ENCODE peak calls at places on chromosomes 4 and X, in ten cellular contexts. One of them, this sample, is unnamed.

GRCh38 chrX:132758778-132759177 is 199.7 kb downstream of the HS6ST2 start:
- DNase-seq in astrocyte of the spinal cord: no peak
- DNase-seq in GM20000: no peak
- DNase-seq in NB4: no peak
- DNase-seq in lower lobe of right lung: no peak
- DNase-seq in cardiac muscle cell: peak
- DNase-seq in hepatocyte: no peak
- DNase-seq in OCI-LY7: no peak
- DNase-seq in ovary: no peak
- DNase-seq in HFF-Myc: no peak
- DNase-seq in this sample: no peak

GRCh38 chrX:46340696-46341095 is 204.5 kb downstream of the ZNF674 start:
- DNase-seq in lower lobe of right lung: no peak
- DNase-seq in HFF-Myc: no peak
- DNase-seq in astrocyte of the spinal cord: no peak
- DNase-seq in ovary: no peak
- DNase-seq in hepatocyte: no peak
- DNase-seq in NB4: no peak
- DNase-seq in GM20000: no peak
- DNase-seq in OCI-LY7: no peak
- DNase-seq in cardiac muscle cell: no peak
- DNase-seq in this sample: no peak

GRCh38 chr4:126247409-126247808 is 932.7 kb downstream of the FAT4 start:
- DNase-seq in HFF-Myc: no peak
- DNase-seq in OCI-LY7: no peak
- DNase-seq in ovary: no peak
- DNase-seq in astrocyte of the spinal cord: no peak
- DNase-seq in hepatocyte: no peak
- DNase-seq in GM20000: no peak
- DNase-seq in NB4: no peak
- DNase-seq in lower lobe of right lung: no peak
- DNase-seq in cardiac muscle cell: no peak
- DNase-seq in this sample: no peak

GRCh38 chr4:182920676-182921075 is 3.5 kb upstream of the DCTD start:
- DNase-seq in NB4: no peak
- DNase-seq in astrocyte of the spinal cord: no peak
- DNase-seq in ovary: no peak
- DNase-seq in OCI-LY7: no peak
- DNase-seq in cardiac muscle cell: no peak
- DNase-seq in GM20000: no peak
- DNase-seq in HFF-Myc: no peak
- DNase-seq in hepatocyte: no peak
- DNase-seq in lower lobe of right lung: no peak
- DNase-seq in this sample: no peak

GRCh38 chr4:30802622-30803323 is 82.6 kb downstream of the PCDH7 start:
- DNase-seq in astrocyte of the spinal cord: peak
- DNase-seq in cardiac muscle cell: no peak
- DNase-seq in ovary: no peak
- DNase-seq in NB4: no peak
- DNase-seq in HFF-Myc: no peak
- DNase-seq in OCI-LY7: no peak
- DNase-seq in lower lobe of right lung: no peak
- DNase-seq in hepatocyte: no peak
- DNase-seq in GM20000: no peak
- DNase-seq in this sample: peak

GRCh38 chr4:169619518-169619957 is 840 bp upstream of the CLCN3 start:
- DNase-seq in cardiac muscle cell: peak
- DNase-seq in hepatocyte: peak
- DNase-seq in lower lobe of right lung: no peak
- DNase-seq in NB4: peak
- DNase-seq in HFF-Myc: no peak
- DNase-seq in OCI-LY7: peak
- DNase-seq in ovary: no peak
- DNase-seq in astrocyte of the spinal cord: peak
- DNase-seq in GM20000: peak
- DNase-seq in this sample: peak

GRCh38 chr4:156336516-156336915 is 382.9 kb upstream of the CTSO start:
- DNase-seq in ovary: no peak
- DNase-seq in lower lobe of right lung: no peak
- DNase-seq in cardiac muscle cell: no peak
- DNase-seq in astrocyte of the spinal cord: no peak
- DNase-seq in GM20000: no peak
- DNase-seq in hepatocyte: no peak
- DNase-seq in HFF-Myc: no peak
- DNase-seq in NB4: no peak
- DNase-seq in OCI-LY7: no peak
- DNase-seq in this sample: no peak

GRCh38 chr4:3196670-3197359 is 52.1 kb upstream of the MSANTD1 start:
- DNase-seq in HFF-Myc: no peak
- DNase-seq in GM20000: no peak
- DNase-seq in cardiac muscle cell: no peak
- DNase-seq in hepatocyte: no peak
- DNase-seq in OCI-LY7: no peak
- DNase-seq in astrocyte of the spinal cord: no peak
- DNase-seq in NB4: no peak
- DNase-seq in ovary: no peak
- DNase-seq in lower lobe of right lung: no peak
- DNase-seq in this sample: no peak

GRCh38 chr4:37243061-37243460 is 1.5 kb upstream of the NWD2 start:
- DNase-seq in OCI-LY7: no peak
- DNase-seq in cardiac muscle cell: no peak
- DNase-seq in ovary: no peak
- DNase-seq in astrocyte of the spinal cord: no peak
- DNase-seq in HFF-Myc: no peak
- DNase-seq in lower lobe of right lung: no peak
- DNase-seq in hepatocyte: peak
- DNase-seq in GM20000: peak
- DNase-seq in NB4: peak
- DNase-seq in this sample: no peak

DNA sequence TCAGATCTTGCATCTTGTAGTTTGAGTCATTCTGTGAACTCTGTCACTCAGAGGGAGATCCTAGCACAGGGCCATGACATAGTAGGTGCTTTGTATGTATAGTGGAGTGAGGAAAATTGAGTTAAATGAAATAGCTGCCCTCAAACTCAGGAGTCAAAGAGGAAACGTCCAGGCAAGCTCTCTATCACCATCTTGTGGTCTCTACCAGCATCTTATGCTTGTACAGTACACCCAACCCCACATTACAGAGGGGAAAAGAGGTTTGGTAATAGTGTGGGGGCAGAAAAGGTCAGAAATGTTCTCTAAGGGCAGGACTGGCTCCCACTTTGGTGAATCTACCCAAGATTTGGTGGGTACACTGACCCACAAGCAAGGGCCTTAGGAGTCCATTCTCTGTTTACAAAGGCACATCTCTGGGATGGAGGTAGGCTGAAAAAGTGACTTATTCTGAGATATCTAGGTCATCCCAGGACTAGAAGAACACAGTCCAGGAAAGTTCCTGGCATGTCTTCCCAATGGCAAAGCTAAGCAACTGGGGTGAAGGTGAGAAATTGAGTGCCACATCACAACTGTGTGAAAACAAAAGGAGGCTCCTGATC is 131.8 kb downstream of the OR13H1 start:
- DNase-seq in GM20000: peak
- DNase-seq in NB4: peak
- DNase-seq in OCI-LY7: peak
- DNase-seq in astrocyte of the spinal cord: peak
- DNase-seq in HFF-Myc: no peak
- DNase-seq in hepatocyte: peak
- DNase-seq in lower lobe of right lung: no peak
- DNase-seq in ovary: no peak
- DNase-seq in cardiac muscle cell: peak
- DNase-seq in this sample: peak
- TF ChIP-seq CTCF in GM20000: peak
- TF ChIP-seq CTCF in NB4: peak
- TF ChIP-seq CTCF in OCI-LY7: peak
- TF ChIP-seq CTCF in astrocyte of the spinal cord: peak
- TF ChIP-seq CTCF in HFF-Myc: no peak
- TF ChIP-seq CTCF in hepatocyte: peak
- TF ChIP-seq CTCF in lower lobe of right lung: no peak
- TF ChIP-seq CTCF in ovary: no peak
- TF ChIP-seq CTCF in cardiac muscle cell: peak
- TF ChIP-seq CTCF in this sample: peak

GRCh38 chrX:74230094-74230493 is 73.9 kb upstream of the ZCCHC13 start:
- DNase-seq in HFF-Myc: no peak
- DNase-seq in NB4: no peak
- DNase-seq in astrocyte of the spinal cord: no peak
- DNase-seq in GM20000: no peak
- DNase-seq in lower lobe of right lung: no peak
- DNase-seq in hepatocyte: no peak
- DNase-seq in OCI-LY7: no peak
- DNase-seq in cardiac muscle cell: no peak
- DNase-seq in ovary: no peak
- DNase-seq in this sample: no peak

GRCh38 chrX:74231625-74232024 is 72.4 kb upstream of the ZCCHC13 start:
- DNase-seq in cardiac muscle cell: no peak
- DNase-seq in hepatocyte: no peak
- DNase-seq in OCI-LY7: no peak
- DNase-seq in NB4: no peak
- DNase-seq in HFF-Myc: no peak
- DNase-seq in lower lobe of right lung: no peak
- DNase-seq in GM20000: no peak
- DNase-seq in astrocyte of the spinal cord: no peak
- DNase-seq in ovary: no peak
- DNase-seq in this sample: no peak

GRCh38 chrX:74232859-74233258 is 71.1 kb upstream of the ZCCHC13 start:
- DNase-seq in ovary: no peak
- DNase-seq in cardiac muscle cell: no peak
- DNase-seq in hepatocyte: no peak
- DNase-seq in OCI-LY7: no peak
- DNase-seq in HFF-Myc: no peak
- DNase-seq in astrocyte of the spinal cord: peak
- DNase-seq in NB4: no peak
- DNase-seq in GM20000: no peak
- DNase-seq in lower lobe of right lung: no peak
- DNase-seq in this sample: peak

GRCh38 chrX:74238771-74239170 is 65.2 kb upstream of the ZCCHC13 start:
- DNase-seq in hepatocyte: no peak
- DNase-seq in lower lobe of right lung: no peak
- DNase-seq in HFF-Myc: no peak
- DNase-seq in astrocyte of the spinal cord: no peak
- DNase-seq in ovary: no peak
- DNase-seq in cardiac muscle cell: no peak
- DNase-seq in OCI-LY7: no peak
- DNase-seq in NB4: no peak
- DNase-seq in GM20000: no peak
- DNase-seq in this sample: no peak

GRCh38 chrX:74234829-74235228 is 69.2 kb upstream of the ZCCHC13 start:
- DNase-seq in GM20000: no peak
- DNase-seq in ovary: no peak
- DNase-seq in lower lobe of right lung: no peak
- DNase-seq in hepatocyte: no peak
- DNase-seq in HFF-Myc: no peak
- DNase-seq in cardiac muscle cell: no peak
- DNase-seq in astrocyte of the spinal cord: no peak
- DNase-seq in NB4: peak
- DNase-seq in OCI-LY7: no peak
- DNase-seq in this sample: no peak
- TF ChIP-seq CTCF in GM20000: no peak
- TF ChIP-seq CTCF in ovary: no peak
- TF ChIP-seq CTCF in lower lobe of right lung: no peak
- TF ChIP-seq CTCF in hepatocyte: no peak
- TF ChIP-seq CTCF in HFF-Myc: no peak
- TF ChIP-seq CTCF in cardiac muscle cell: no peak
- TF ChIP-seq CTCF in astrocyte of the spinal cord: no peak
- TF ChIP-seq CTCF in NB4: no peak
- TF ChIP-seq CTCF in OCI-LY7: no peak
- TF ChIP-seq CTCF in this sample: no peak

GRCh38 chr4:15161439-15161838 is 159.2 kb downstream of the CPEB2 start:
- DNase-seq in hepatocyte: no peak
- DNase-seq in OCI-LY7: no peak
- DNase-seq in HFF-Myc: no peak
- DNase-seq in GM20000: no peak
- DNase-seq in lower lobe of right lung: no peak
- DNase-seq in astrocyte of the spinal cord: peak
- DNase-seq in NB4: no peak
- DNase-seq in ovary: no peak
- DNase-seq in cardiac muscle cell: no peak
- DNase-seq in this sample: peak

GRCh38 chr4:15162046-15162445 is 159.8 kb downstream of the CPEB2 start:
- DNase-seq in astrocyte of the spinal cord: no peak
- DNase-seq in cardiac muscle cell: no peak
- DNase-seq in lower lobe of right lung: no peak
- DNase-seq in HFF-Myc: no peak
- DNase-seq in OCI-LY7: no peak
- DNase-seq in ovary: no peak
- DNase-seq in NB4: no peak
- DNase-seq in GM20000: no peak
- DNase-seq in hepatocyte: no peak
- DNase-seq in this sample: no peak

GRCh38 chr4:15163284-15163645 is 161.0 kb downstream of the CPEB2 start:
- DNase-seq in OCI-LY7: no peak
- DNase-seq in GM20000: no peak
- DNase-seq in hepatocyte: no peak
- DNase-seq in cardiac muscle cell: no peak
- DNase-seq in astrocyte of the spinal cord: no peak
- DNase-seq in lower lobe of right lung: no peak
- DNase-seq in ovary: no peak
- DNase-seq in NB4: no peak
- DNase-seq in HFF-Myc: no peak
- DNase-seq in this sample: no peak

GRCh38 chr4:15164571-15164970 is 162.3 kb downstream of the CPEB2 start:
- DNase-seq in lower lobe of right lung: no peak
- DNase-seq in GM20000: no peak
- DNase-seq in cardiac muscle cell: no peak
- DNase-seq in astrocyte of the spinal cord: no peak
- DNase-seq in HFF-Myc: no peak
- DNase-seq in NB4: no peak
- DNase-seq in OCI-LY7: no peak
- DNase-seq in ovary: no peak
- DNase-seq in hepatocyte: no peak
- DNase-seq in this sample: no peak

GRCh38 chr4:15162465-15163283 is 160.4 kb downstream of the CPEB2 start:
- DNase-seq in ovary: no peak
- DNase-seq in hepatocyte: peak
- DNase-seq in GM20000: peak
- DNase-seq in HFF-Myc: no peak
- DNase-seq in OCI-LY7: peak
- DNase-seq in NB4: peak
- DNase-seq in lower lobe of right lung: no peak
- DNase-seq in astrocyte of the spinal cord: peak
- DNase-seq in cardiac muscle cell: peak
- DNase-seq in this sample: peak
- TF ChIP-seq CTCF in ovary: no peak
- TF ChIP-seq CTCF in hepatocyte: peak
- TF ChIP-seq CTCF in GM20000: peak
- TF ChIP-seq CTCF in HFF-Myc: peak
- TF ChIP-seq CTCF in OCI-LY7: peak
- TF ChIP-seq CTCF in NB4: peak
- TF ChIP-seq CTCF in lower lobe of right lung: peak
- TF ChIP-seq CTCF in astrocyte of the spinal cord: peak
- TF ChIP-seq CTCF in cardiac muscle cell: peak
- TF ChIP-seq CTCF in this sample: peak

DNA sequence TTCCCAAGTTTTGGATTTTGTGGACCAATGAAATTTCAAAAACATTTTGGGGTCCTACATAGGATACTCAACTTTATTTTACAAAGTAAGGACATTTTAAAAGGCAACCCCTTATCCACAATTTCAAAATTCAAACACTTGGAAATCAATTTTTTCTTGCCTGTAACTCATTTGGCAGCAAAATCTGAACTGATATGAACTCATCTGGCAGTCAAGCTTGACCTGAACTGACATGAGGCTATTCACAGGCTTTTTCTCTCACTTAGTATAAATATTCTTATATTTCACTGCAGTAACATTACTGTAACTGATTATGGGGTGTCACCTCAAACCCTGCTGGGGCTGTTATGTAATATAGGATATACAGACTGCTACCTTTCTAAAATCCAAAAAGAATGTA is 116.1 kb downstream of the KLHL13 start:
- DNase-seq in lower lobe of right lung: no peak
- DNase-seq in ovary: no peak
- DNase-seq in cardiac muscle cell: no peak
- DNase-seq in NB4: no peak
- DNase-seq in OCI-LY7: no peak
- DNase-seq in astrocyte of the spinal cord: no peak
- DNase-seq in GM20000: no peak
- DNase-seq in hepatocyte: no peak
- DNase-seq in HFF-Myc: no peak
- DNase-seq in this sample: no peak
- TF ChIP-seq CTCF in lower lobe of right lung: no peak
- TF ChIP-seq CTCF in ovary: no peak
- TF ChIP-seq CTCF in cardiac muscle cell: no peak
- TF ChIP-seq CTCF in NB4: no peak
- TF ChIP-seq CTCF in OCI-LY7: no peak
- TF ChIP-seq CTCF in astrocyte of the spinal cord: no peak
- TF ChIP-seq CTCF in GM20000: no peak
- TF ChIP-seq CTCF in hepatocyte: no peak
- TF ChIP-seq CTCF in HFF-Myc: no peak
- TF ChIP-seq CTCF in this sample: no peak

This sample was measured in fibroblast of the aortic adventitia.